ENCODE peak calls at places on chromosome 7, in nine cellular contexts. W is mesendoderm, T is substantia nigra, U is small intestine, G is colonic mucosa, S is vagina, C is right cardiac atrium, N is A549, J is RWPE2. K is an unnamed sample.

GRCh38 chr7:100655908-100656674 is at the start of gene ACTL6B:
- DNase-seq in G (peak), W (peak), C (peak), N (peak), T (peak), U (peak), S (no peak), J (no peak), K (no peak)

GRCh38 chr7:28815369-28815927 is 142.7 kb downstream of the TRIL start:
- DNase-seq in T (no peak), U (no peak), J (no peak), W (no peak), S (no peak), N (no peak), C (peak), G (no peak), K (no peak)

GRCh38 chr7:139915864-139916716 is 87.0 kb downstream of the TBXAS1 start:
- DNase-seq in S (peak), C (no peak), N (peak), W (peak), U (peak), T (no peak), J (peak), G (peak), K (no peak)

GRCh38 chr7:106522691-106523090 is 138.3 kb downstream of the CCDC71L start:
- DNase-seq in S (no peak), G (no peak), N (no peak), C (no peak), W (no peak), U (no peak), T (no peak), J (no peak), K (no peak)

GRCh38 chr7:151125459-151125834 is 39.2 kb downstream of the AGAP3 start:
- DNase-seq in N (no peak), S (no peak), J (no peak), U (peak), W (peak), T (peak), C (peak), G (peak), K (no peak)

GRCh38 chr7:25148772-25149575 is 23.9 kb upstream of the CYCS start:
- DNase-seq in C (no peak), S (no peak), J (no peak), G (no peak), W (peak), U (no peak), N (no peak), T (no peak), K (no peak)

GRCh38 chr7:33059635-33060034 is 2.9 kb downstream of the NT5C3A start:
- DNase-seq in W (no peak), U (no peak), J (no peak), G (no peak), C (no peak), S (no peak), T (no peak), N (no peak), K (no peak)

GRCh38 chr7:157822688-157823031 is 485.9 kb downstream of the DNAJB6 start:
- DNase-seq in G (no peak), S (no peak), N (no peak), W (no peak), J (no peak), C (no peak), U (no peak), T (no peak), K (no peak)

GRCh38 chr7:33750177-33750576 is 155.2 kb upstream of the BMPER start:
- DNase-seq in T (no peak), G (no peak), S (no peak), U (no peak), W (no peak), N (no peak), J (no peak), C (no peak), K (no peak)

GRCh38 chr7:121436688-121437087 is 40.6 kb upstream of the FAM3C start:
- DNase-seq in T (no peak), U (no peak), G (no peak), C (no peak), W (peak), S (no peak), J (no peak), N (no peak), K (no peak)

GRCh38 chr7:139918488-139918887 is 89.4 kb downstream of the TBXAS1 start:
- DNase-seq in G (no peak), C (peak), S (no peak), U (no peak), N (no peak), W (peak), J (no peak), T (no peak), K (no peak)

GRCh38 chr7:132783824-132784223 is 207.6 kb upstream of the PLXNA4 start:
- DNase-seq in J (no peak), S (no peak), C (no peak), N (peak), U (no peak), T (no peak), W (peak), G (no peak), K (no peak)

GRCh38 chr7:151704969-151705743 is 171.8 kb downstream of the PRKAG2 start:
- DNase-seq in C (peak), N (no peak), G (no peak), W (peak), U (no peak), S (no peak), T (no peak), J (no peak), K (no peak)

GRCh38 chr7:148862481-148862880 is 21.6 kb downstream of the EZH2 start:
- DNase-seq in W (no peak), G (no peak), T (no peak), U (no peak), S (no peak), N (no peak), C (no peak), J (no peak), K (no peak)

GRCh38 chr7:137755846-137756685 is 90.7 kb downstream of the DGKI start:
- DNase-seq in G (no peak), S (no peak), C (no peak), N (no peak), W (peak), U (no peak), J (no peak), T (no peak), K (no peak)

GRCh38 chr7:11130012-11130411 is 156.3 kb downstream of the PHF14 start:
- DNase-seq in U (no peak), S (no peak), C (no peak), T (no peak), N (no peak), G (no peak), W (peak), J (no peak), K (no peak)

GRCh38 chr7:138491612-138492386 is 31.7 kb downstream of the TRIM24 start:
- DNase-seq in G (no peak), S (no peak), U (no peak), C (no peak), T (no peak), W (no peak), J (no peak), N (no peak), K (no peak)

GRCh38 chr7:14931511-14932215 is 29.1 kb upstream of the DGKB start:
- DNase-seq in G (no peak), S (no peak), N (no peak), T (no peak), C (no peak), J (no peak), U (no peak), W (no peak), K (no peak)

GRCh38 chr7:10888861-10889260 is 84.8 kb upstream of the PHF14 start:
- DNase-seq in T (no peak), G (no peak), S (no peak), C (no peak), J (no peak), N (no peak), W (no peak), U (peak), K (no peak)

GRCh38 chr7:135510603-135511183 is 791 bp upstream of the CNOT4 start:
- DNase-seq in N (peak), S (no peak), C (no peak), U (no peak), W (no peak), J (no peak), T (peak), G (peak), K (peak)

GRCh38 chr7:99997545-99998137 is 17.8 kb upstream of the ZKSCAN1 start:
- DNase-seq in G (peak), C (peak), U (peak), J (peak), W (peak), T (peak), S (no peak), N (no peak), K (peak)

GRCh38 chr7:67913604-67914003 is 917.0 kb downstream of the TYW1 start:
- DNase-seq in N (no peak), C (no peak), T (no peak), J (no peak), U (no peak), G (no peak), W (peak), S (no peak), K (no peak)

GRCh38 chr7:132501956-132502355 is 74.3 kb downstream of the PLXNA4 start:
- DNase-seq in G (no peak), U (no peak), S (no peak), T (no peak), N (no peak), C (peak), J (no peak), W (no peak), K (no peak)

GRCh38 chr7:36155811-36156361 is 2.8 kb downstream of the EEPD1 start:
- DNase-seq in G (peak), W (peak), T (peak), N (no peak), U (peak), C (peak), J (no peak), S (no peak), K (no peak)

GRCh38 chr7:95916573-95917371 is 144.4 kb downstream of the DYNC1I1 start:
- DNase-seq in W (peak), G (peak), T (peak), C (peak), J (no peak), S (no peak), U (peak), N (peak), K (peak)

GRCh38 chr7:34875481-34875880 is 161.8 kb downstream of the DPY19L1 start:
- DNase-seq in W (no peak), U (no peak), S (peak), J (no peak), N (no peak), G (no peak), C (no peak), T (peak), K (no peak)

GRCh38 chr7:155729847-155730246 is 82.4 kb downstream of the SHH start:
- DNase-seq in C (no peak), S (no peak), W (no peak), J (no peak), U (peak), T (peak), N (no peak), G (peak), K (no peak)
- H3K27ac ChIP-seq in C (no peak), S (no peak), W (no peak), J (peak), U (peak), T (no peak), N (no peak), G (no peak), K (no peak)

GRCh38 chr7:30702200-30702599 is 19.9 kb upstream of the CRHR2 start:
- DNase-seq in C (no peak), W (peak), N (no peak), T (no peak), U (peak), J (no peak), S (no peak), G (no peak), K (no peak)

GRCh38 chr7:30698481-30698880 is 16.2 kb upstream of the CRHR2 start:
- DNase-seq in U (no peak), N (no peak), C (no peak), T (no peak), J (no peak), S (no peak), W (no peak), G (no peak), K (no peak)

GRCh38 chr7:30703756-30704155 is 21.5 kb upstream of the CRHR2 start:
- DNase-seq in W (no peak), N (no peak), S (no peak), G (no peak), T (no peak), U (no peak), J (no peak), C (no peak), K (no peak)

GRCh38 chr7:30699706-30700495 is 17.6 kb upstream of the CRHR2 start:
- DNase-seq in U (no peak), J (no peak), G (no peak), S (no peak), C (no peak), T (no peak), W (peak), N (no peak), K (no peak)

GRCh38 chr7:30700941-30701340 is 18.7 kb upstream of the CRHR2 start:
- DNase-seq in W (no peak), N (no peak), G (no peak), S (no peak), U (no peak), T (no peak), J (no peak), C (no peak), K (no peak)
- H3K27ac ChIP-seq in W (no peak), N (no peak), G (no peak), S (no peak), U (no peak), T (no peak), J (no peak), C (no peak), K (no peak)

DNA sequence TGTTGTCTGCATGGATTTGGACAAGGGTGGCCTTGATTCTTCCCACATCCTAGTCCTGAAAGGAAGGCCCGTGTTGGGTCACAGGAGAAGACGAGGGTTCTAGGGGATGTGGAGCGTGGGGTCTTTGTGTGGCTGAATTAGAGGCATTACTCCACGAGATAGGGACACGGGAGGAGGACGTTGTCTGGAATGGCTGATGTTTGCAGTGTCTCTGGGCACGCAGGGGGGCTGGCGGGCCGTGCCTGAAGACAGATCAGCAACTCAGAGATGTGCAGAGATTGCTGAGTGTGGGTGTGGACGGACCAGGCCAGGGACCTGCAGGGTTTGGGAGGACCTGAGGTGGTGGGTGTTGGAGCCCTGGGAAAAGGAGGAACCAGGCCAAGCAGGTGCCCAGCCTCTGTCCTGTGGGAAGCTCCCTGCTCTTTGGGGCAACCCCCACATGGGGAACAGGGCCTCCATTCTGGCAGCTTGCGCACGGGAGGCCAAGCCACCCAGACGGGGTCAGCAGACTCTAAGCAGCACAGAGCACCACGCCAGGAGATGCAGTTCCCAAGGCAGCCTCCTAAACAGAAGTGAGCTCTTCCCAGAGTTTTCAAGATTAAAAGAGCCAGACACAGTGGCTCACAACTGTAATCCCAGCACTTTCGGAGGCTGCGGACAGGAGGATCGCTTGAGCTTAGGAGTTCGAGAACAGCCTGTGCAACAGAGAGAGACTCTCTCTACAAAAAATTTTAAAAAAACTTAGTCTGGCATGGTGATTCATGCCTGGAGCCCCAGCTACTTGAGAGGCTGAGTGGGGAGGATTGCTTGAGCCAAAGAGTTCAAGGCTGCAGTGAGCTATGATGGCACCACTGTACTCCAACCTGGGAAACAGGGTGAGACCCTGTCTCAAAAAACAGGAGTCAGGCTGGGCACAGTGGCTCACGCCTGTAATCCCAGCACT is 71.0 kb upstream of the GTF2I start:
- DNase-seq in C (peak), N (no peak), T (no peak), J (no peak), U (no peak), W (no peak), S (no peak), G (no peak), K (no peak)
- H3K27ac ChIP-seq in C (peak), N (peak), T (no peak), J (peak), U (no peak), W (no peak), S (peak), G (no peak), K (no peak)

GRCh38 chr7:22565315-22565811 is 65.4 kb upstream of the STEAP1B start:
- DNase-seq in N (no peak), W (no peak), S (no peak), J (no peak), T (no peak), C (peak), G (no peak), U (no peak), K (no peak)
- H3K27ac ChIP-seq in N (peak), W (no peak), S (no peak), J (peak), T (peak), C (peak), G (no peak), U (peak), K (no peak)

GRCh38 chr7:44522315-44522714 is 18.8 kb downstream of the NPC1L1 start:
- DNase-seq in U (no peak), J (no peak), C (no peak), N (no peak), W (no peak), T (no peak), G (no peak), S (no peak), K (no peak)

GRCh38 chr7:44521347-44522095 is 19.6 kb downstream of the NPC1L1 start:
- DNase-seq in G (no peak), W (no peak), S (peak), J (no peak), N (no peak), U (no peak), T (no peak), C (no peak), K (no peak)

GRCh38 chr7:44520574-44520973 is 20.6 kb downstream of the NPC1L1 start:
- DNase-seq in G (no peak), N (no peak), W (no peak), J (no peak), C (no peak), U (no peak), S (peak), T (no peak), K (no peak)

GRCh38 chr7:44524811-44525388 is 16.2 kb downstream of the NPC1L1 start:
- DNase-seq in T (no peak), C (no peak), G (no peak), J (no peak), N (no peak), W (no peak), U (no peak), S (no peak), K (no peak)
- H3K27ac ChIP-seq in T (no peak), C (no peak), G (no peak), J (no peak), N (no peak), W (no peak), U (no peak), S (no peak), K (no peak)

GRCh38 chr7:27162930-27163775 is 2.2 kb downstream of the HOXA9 start:
- DNase-seq in G (no peak), S (no peak), T (no peak), W (no peak), C (peak), N (no peak), J (no peak), U (no peak), K (no peak)
- H3K27ac ChIP-seq in G (peak), S (peak), T (no peak), W (no peak), C (no peak), N (no peak), J (peak), U (no peak), K (no peak)

GRCh38 chr7:129599174-129599573 is 12.3 kb upstream of the NRF1 start:
- DNase-seq in J (no peak), G (no peak), C (no peak), N (no peak), W (no peak), T (no peak), U (no peak), S (no peak), K (no peak)

GRCh38 chr7:129591868-129592267 is 19.7 kb upstream of the NRF1 start:
- DNase-seq in J (no peak), N (no peak), G (no peak), S (no peak), U (no peak), W (no peak), T (no peak), C (no peak), K (no peak)

GRCh38 chr7:129597672-129598071 is 13.8 kb upstream of the NRF1 start:
- DNase-seq in W (no peak), C (no peak), J (no peak), T (no peak), G (no peak), S (no peak), N (no peak), U (no peak), K (no peak)
- H3K27ac ChIP-seq in W (no peak), C (no peak), J (no peak), T (no peak), G (no peak), S (no peak), N (no peak), U (no peak), K (no peak)

GRCh38 chr7:116547347-116547746 is 22.5 kb downstream of the CAV1 start:
- DNase-seq in W (no peak), J (no peak), C (no peak), U (no peak), G (no peak), S (no peak), N (no peak), T (no peak), K (no peak)
- H3K27ac ChIP-seq in W (no peak), J (peak), C (no peak), U (no peak), G (no peak), S (peak), N (no peak), T (no peak), K (no peak)

K was measured in HepG2.